ENCODE peak calls at places on chromosome 16, in six cellular contexts. G is left lung, A is left ventricle myocardium inferior, L is breast epithelium, Z is heart right ventricle, U is neuronal stem cell. I is an unnamed sample. For H3K9me3 and H3K4me1, the result is how much of the 10 kb centered on the place peaks cover.

GRCh38 chr16:72162105-72162680 is 9.8 kb downstream of the PMFBP1 start:
- DNase-seq in G (no peak), A (no peak), L (no peak), Z (no peak), U (no peak), I (no peak)

GRCh38 chr16:457732-458400 is 32.4 kb downstream of the RAB11FIP3 start:
- DNase-seq in G (no peak), A (no peak), L (no peak), Z (no peak), U (no peak), I (no peak)

GRCh38 chr16:11118479-11118878 is 137.5 kb downstream of the SOCS1 start:
- DNase-seq in G (no peak), A (no peak), L (no peak), Z (no peak), U (no peak), I (no peak)

GRCh38 chr16:86664518-86665318 is 86.4 kb downstream of the FOXL1 start:
- DNase-seq in G (no peak), A (no peak), L (no peak), Z (no peak), U (no peak), I (peak)

GRCh38 chr16:84286568-84287220 is 8.0 kb upstream of the WFDC1 start:
- DNase-seq in G (no peak), A (peak), L (no peak), Z (peak), U (no peak), I (no peak)

GRCh38 chr16:46830417-46830901 is 521 bp downstream of the C16orf87 start:
- DNase-seq in G (peak), A (peak), L (no peak), Z (peak), U (peak), I (no peak)

GRCh38 chr16:4411684-4412083 is 4.7 kb downstream of the CORO7 start:
- DNase-seq in G (no peak), A (peak), L (no peak), Z (peak), U (no peak), I (no peak)

GRCh38 chr16:19379838-19380237 is 37.8 kb upstream of the TMC5 start:
- DNase-seq in G (no peak), A (no peak), L (no peak), Z (no peak), U (no peak), I (no peak)

GRCh38 chr16:71441348-71441781 is 489 bp downstream of the TLE7 start:
- DNase-seq in G (no peak), A (no peak), L (no peak), Z (no peak), U (no peak), I (no peak)

GRCh38 chr16:81809567-81809966 is 30.5 kb downstream of the PLCG2 start:
- DNase-seq in G (no peak), A (no peak), L (no peak), Z (no peak), U (no peak), I (no peak)

GRCh38 chr16:74297296-74297665 is 667 bp downstream of the PSMD7 start:
- DNase-seq in G (no peak), A (no peak), L (no peak), Z (no peak), U (no peak), I (no peak)

GRCh38 chr16:22673463-22673862 is 140.5 kb upstream of the HS3ST2 start:
- DNase-seq in G (no peak), A (no peak), L (no peak), Z (no peak), U (no peak), I (no peak)

GRCh38 chr16:17367932-17368331 is 102.8 kb downstream of the XYLT1 start:
- DNase-seq in G (no peak), A (no peak), L (no peak), Z (no peak), U (peak), I (no peak)

GRCh38 chr16:88884569-88885271 is 18.3 kb upstream of the PABPN1L start:
- DNase-seq in G (no peak), A (no peak), L (no peak), Z (no peak), U (no peak), I (no peak)

DNA sequence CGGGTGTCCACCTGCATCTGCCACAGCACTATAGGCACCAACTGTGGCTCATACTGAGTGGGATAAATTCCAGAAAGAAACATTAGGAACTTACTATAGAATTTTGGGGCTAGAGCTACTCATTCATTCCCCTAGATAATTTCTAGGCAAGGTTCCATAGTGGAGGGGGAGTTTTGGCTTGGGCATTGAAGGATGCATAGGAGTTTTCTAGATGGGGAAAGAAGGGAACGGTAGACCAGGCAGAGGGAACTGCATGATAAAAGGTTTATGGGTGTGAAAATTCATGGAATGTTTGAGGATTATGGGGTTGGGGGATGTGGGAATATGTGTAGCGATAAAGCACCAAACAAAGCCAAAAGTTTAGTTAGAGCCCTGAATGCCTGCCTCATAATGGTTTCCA is 35.5 kb downstream of the IL4R start:
- DNase-seq in G (no peak), A (no peak), L (no peak), Z (no peak), U (no peak), I (no peak)
- H3K9me3 ChIP-seq in G (under half), A (under half), L (under half), Z (under half), U (under half), I (under half)

DNA sequence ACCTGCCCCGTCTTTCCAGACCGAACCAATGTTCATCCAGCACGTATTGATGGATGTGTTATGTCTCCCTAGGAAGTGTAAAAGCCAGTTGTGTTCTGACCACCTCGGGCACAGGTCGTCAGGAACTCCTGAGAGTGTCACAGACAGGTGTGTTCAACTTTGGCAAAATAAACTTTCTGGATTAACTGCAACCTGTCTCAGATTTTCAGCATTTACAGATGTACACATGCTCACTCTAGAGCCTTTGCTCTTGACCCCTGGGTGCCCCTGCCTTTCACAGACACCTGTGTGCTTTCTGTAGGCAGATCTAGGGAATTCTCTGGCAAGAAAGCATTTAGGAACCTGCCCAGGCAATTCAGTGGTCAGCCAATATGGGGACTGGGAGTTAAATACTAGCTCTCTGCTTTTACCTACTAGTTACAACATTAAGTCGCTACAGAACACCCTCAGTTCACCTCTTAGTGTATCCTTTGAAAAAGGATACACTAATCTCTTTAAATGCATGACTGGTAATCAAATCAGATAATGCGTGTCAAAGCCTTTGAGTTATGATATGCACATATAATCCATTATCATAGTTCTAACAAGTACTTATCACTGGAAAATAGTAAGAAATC is 188.9 kb downstream of the CPPED1 start:
- DNase-seq in G (no peak), A (no peak), L (no peak), Z (no peak), U (no peak), I (no peak)
- H3K4me1 ChIP-seq in G (under half), A (under half), L (under half), Z (under half), U (under half), I (half or more)

DNA sequence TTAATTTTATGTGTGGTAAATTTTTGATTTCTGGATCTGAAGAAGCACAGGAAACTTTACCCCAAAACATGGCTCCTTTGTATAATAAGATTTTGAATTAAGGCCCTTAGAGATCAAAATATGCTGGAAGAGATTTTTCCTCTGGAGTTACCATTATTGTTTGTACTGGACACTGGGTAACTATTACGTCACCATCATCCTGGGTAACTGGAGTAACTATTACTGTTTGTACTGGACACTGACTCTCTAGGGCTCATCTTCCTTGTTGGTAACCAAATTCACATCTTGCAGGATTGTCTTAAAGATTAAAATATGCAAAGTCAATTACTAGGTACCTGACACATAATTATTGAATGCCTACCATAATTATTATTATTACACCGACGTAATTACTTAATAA is 593.8 kb upstream of the GOT2 start:
- DNase-seq in G (no peak), A (no peak), L (no peak), Z (no peak), U (no peak), I (no peak)
- H3K9me3 ChIP-seq in G (under half), A (under half), L (under half), Z (under half), U (under half), I (under half)

DNA sequence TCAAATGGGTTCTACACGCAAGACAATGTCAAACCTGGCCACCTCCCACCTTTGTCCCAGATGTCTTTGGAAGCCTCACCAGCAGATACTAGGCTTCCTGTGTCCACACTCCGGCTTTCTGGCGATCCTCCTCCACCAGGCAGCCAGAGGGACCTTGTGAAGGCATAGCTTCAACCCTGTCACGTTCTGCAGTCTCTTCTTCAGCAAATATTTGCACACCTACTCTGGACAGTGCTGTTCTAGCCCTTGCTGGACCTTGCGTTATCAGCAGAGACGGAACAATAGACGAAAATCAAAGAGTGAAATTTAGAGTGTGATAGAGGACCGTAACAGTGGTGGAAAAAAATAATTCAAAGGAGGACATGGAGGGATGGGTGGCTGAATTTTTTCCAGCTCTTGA is 38.5 kb upstream of the KIFC3 start:
- DNase-seq in G (no peak), A (no peak), L (no peak), Z (no peak), U (no peak), I (no peak)
- H3K4me1 ChIP-seq in G (under half), A (under half), L (under half), Z (under half), U (under half), I (under half)

DNA sequence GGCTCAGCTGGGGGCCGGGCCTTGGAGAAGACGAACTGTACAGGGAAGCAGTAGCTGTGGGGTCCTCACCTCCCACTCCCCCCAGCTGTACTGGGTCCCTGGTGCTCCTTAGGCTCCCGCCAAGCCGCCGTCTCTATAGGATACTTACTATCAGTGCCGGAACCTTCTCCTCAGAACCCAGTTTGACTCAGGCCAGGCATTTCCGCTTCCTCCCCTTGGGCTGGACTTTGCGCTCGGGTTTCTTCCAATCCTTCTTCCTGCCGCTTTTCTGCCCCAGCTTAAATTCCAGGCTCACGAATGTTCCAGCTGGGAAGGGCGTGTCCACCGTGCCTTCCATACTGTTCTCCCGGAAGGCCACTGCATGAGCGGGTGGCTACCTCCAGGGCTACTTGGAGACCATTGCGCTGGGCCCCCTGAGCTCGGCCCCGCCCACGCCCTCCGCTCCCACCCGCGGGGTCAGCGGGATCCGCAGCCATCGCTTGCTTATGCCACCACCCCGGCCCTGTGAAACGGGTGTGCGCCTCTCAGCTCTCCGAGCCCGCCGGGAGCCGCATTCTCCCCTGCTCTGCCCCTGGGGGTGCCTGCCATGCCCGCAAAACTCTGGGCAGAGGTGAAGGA is 1795.9 kb downstream of the TP53TG3F start:
- DNase-seq in G (no peak), A (no peak), L (no peak), Z (no peak), U (no peak), I (no peak)
- H3K9me3 ChIP-seq in G (under half), A (under half), L (under half), Z (under half), U (under half), I (under half)

DNA sequence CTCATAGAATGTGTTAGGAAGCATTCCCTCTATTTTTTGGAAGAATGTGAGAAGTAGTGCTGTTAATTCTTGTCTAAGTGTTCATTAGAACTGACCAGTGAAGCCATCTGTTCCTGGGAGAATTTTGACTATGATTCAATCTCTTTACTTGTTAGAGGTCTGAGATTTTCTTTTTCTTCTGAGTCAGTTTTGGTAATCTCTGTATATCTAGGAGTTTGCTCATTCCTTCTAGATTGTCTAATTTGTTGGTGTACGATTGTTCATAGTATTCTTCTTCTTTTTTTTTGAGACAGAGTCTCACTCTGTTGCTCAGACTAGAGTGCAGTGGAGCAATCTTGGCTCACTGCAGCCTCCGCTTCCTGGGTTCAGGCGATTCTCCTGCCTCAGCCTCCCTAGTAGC is 20.4 kb downstream of the NFATC3 start:
- DNase-seq in G (no peak), A (no peak), L (no peak), Z (no peak), U (no peak), I (no peak)
- H3K4me1 ChIP-seq in G (under half), A (under half), L (under half), Z (under half), U (under half), I (under half)